ENCODE peak calls at places on chromosome 19, in five cellular contexts. D, Z, M, V and X are unnamed samples.

GRCh38 chr19:52991484-52991883 is 22.2 kb upstream of the ERVV-1 start:
- DNase-seq in Z (no peak), M (no peak), V (no peak), D (peak; percentile 50), X (no peak)

GRCh38 chr19:48678201-48678600 is 5.4 kb upstream of the NTN5 start:
- DNase-seq in D (no peak), Z (peak; percentile 44), V (no peak), M (no peak), X (no peak)

GRCh38 chr19:18292460-18292809 is 11.0 kb upstream of the JUND start:
- DNase-seq in D (no peak), M (no peak), Z (no peak), V (no peak), X (peak; percentile 88)

GRCh38 chr19:3095375-3096191 is 1.4 kb downstream of the GNA11 start:
- DNase-seq in V (peak; percentile 44), Z (peak; percentile 64), D (no peak), M (peak; percentile 88), X (peak; percentile 95)

GRCh38 chr19:1761528-1762242 is 8.4 kb downstream of the ONECUT3 start:
- DNase-seq in D (no peak), Z (no peak), M (no peak), V (no peak), X (peak; percentile 53)

GRCh38 chr19:40224342-40225148 is 1.9 kb downstream of the CCNP start:
- DNase-seq in Z (no peak), M (no peak), D (no peak), V (no peak), X (no peak)

GRCh38 chr19:34225659-34226015 is 28.7 kb upstream of the GARRE1 start:
- DNase-seq in V (no peak), Z (no peak), M (no peak), D (peak; percentile 44), X (no peak)

GRCh38 chr19:53518716-53519115 is 19.2 kb upstream of the ZNF331 start:
- DNase-seq in Z (no peak), D (no peak), M (no peak), V (no peak), X (no peak)

GRCh38 chr19:4557971-4558941 is 1.2 kb downstream of the SEMA6B start:
- DNase-seq in Z (peak; percentile 52), M (peak; percentile 67), D (peak; percentile 34), V (no peak), X (peak; percentile 90)

GRCh38 chr19:1847684-1848398 is 442 bp downstream of the REXO1 start:
- DNase-seq in M (peak; percentile 72), D (peak; percentile 64), V (no peak), Z (peak; percentile 87), X (peak; percentile 80)

GRCh38 chr19:47598407-47599349 is 10.3 kb upstream of the BICRA start:
- DNase-seq in Z (peak; percentile 90), D (peak; percentile 97), M (peak; percentile 65), V (peak; percentile 86), X (peak; percentile 91)

GRCh38 chr19:47022541-47023447 is 3.2 kb downstream of the NPAS1 start:
- DNase-seq in M (peak; percentile 86), Z (no peak), D (no peak), V (no peak), X (peak; percentile 71)

GRCh38 chr19:46515879-46516350 is 20.2 kb upstream of the PNMA8B start:
- DNase-seq in M (peak; percentile 57), Z (peak; percentile 50), V (no peak), D (peak; percentile 60), X (no peak)

GRCh38 chr19:35565016-35565856 is 1.8 kb upstream of the ATP4A start:
- DNase-seq in V (no peak), D (no peak), Z (no peak), M (no peak), X (no peak)

GRCh38 chr19:31262673-31263308 is 86.4 kb downstream of the TSHZ3 start:
- DNase-seq in M (no peak), Z (no peak), D (peak; percentile 49), V (no peak), X (no peak)

DNA sequence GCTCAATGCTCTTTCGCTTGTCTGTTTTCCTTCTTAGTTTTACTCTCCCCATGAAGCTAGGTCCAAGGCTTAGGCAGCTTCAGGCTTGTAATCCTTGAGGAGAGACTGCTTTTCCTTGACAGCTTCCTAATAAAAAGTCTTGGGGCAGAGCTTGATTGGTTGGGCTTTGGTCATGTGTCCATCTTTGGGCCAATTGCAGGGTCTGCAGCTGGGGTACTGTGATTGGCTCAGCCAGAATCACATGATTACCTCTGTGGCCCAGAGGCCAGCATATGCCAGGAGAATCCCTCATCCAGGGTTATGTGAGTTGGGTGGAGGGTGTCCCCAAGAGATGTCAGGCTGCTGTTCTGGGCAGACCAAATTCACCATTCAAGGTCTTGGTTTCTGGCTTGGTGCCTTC is 8.1 kb downstream of the KLK1 start:
- DNase-seq in D (no peak), V (no peak), Z (no peak), M (no peak), X (no peak)
- H3K27ac ChIP-seq in D (no peak overlapping the region), V (no peak overlapping the region), Z (no peak overlapping the region), M (no peak overlapping the region), X (no peak overlapping the region)

DNA sequence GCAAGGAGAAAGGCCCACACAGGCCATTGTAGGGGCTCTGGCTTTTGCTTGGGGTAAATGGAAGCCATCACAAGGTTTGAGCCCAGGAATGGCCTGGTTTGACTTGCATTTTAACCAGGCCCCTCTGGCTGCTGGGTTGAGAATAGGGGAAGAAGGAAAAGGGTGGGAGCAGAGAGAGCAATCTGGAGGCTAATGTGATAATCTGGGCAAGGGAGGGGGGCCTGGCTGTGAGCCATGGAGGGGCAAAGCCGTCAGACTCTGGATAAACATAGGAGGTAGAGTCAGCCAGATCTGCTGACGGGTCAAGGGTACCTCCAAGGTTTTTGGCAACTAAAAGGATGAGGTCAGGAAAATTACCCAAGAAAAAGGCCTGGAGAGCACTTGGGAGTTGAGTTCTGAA is 41.6 kb downstream of the RFX2 start:
- DNase-seq in D (no peak), M (no peak), Z (no peak), V (no peak), X (no peak)
- H3K4me1 ChIP-seq in D (no peaks in the 10 kb centered on the region), M (peaks cover 14% of the 10 kb centered on the region), Z (peaks cover 12% of the 10 kb centered on the region), V (peaks cover 3% of the 10 kb centered on the region), X (peaks cover 6% of the 10 kb centered on the region)

GRCh38 chr19:10519421-10519820 is 2.2 kb upstream of the S1PR5 start:
- DNase-seq in V (no peak), D (no peak), M (no peak), Z (no peak), X (no peak)

GRCh38 chr19:10516671-10517286 is 468 bp downstream of the S1PR5 start:
- DNase-seq in Z (no peak), M (no peak), D (no peak), V (no peak), X (no peak)

GRCh38 chr19:10517760-10518443 is 655 bp upstream of the S1PR5 start:
- DNase-seq in V (no peak), D (peak; percentile 27), M (peak; percentile 39), Z (peak; percentile 19), X (peak; percentile 88)

GRCh38 chr19:10517361-10517759 is at the start of gene S1PR5:
- DNase-seq in M (peak; percentile 54), D (no peak), V (no peak), Z (peak; percentile 26), X (peak; percentile 85)

DNA sequence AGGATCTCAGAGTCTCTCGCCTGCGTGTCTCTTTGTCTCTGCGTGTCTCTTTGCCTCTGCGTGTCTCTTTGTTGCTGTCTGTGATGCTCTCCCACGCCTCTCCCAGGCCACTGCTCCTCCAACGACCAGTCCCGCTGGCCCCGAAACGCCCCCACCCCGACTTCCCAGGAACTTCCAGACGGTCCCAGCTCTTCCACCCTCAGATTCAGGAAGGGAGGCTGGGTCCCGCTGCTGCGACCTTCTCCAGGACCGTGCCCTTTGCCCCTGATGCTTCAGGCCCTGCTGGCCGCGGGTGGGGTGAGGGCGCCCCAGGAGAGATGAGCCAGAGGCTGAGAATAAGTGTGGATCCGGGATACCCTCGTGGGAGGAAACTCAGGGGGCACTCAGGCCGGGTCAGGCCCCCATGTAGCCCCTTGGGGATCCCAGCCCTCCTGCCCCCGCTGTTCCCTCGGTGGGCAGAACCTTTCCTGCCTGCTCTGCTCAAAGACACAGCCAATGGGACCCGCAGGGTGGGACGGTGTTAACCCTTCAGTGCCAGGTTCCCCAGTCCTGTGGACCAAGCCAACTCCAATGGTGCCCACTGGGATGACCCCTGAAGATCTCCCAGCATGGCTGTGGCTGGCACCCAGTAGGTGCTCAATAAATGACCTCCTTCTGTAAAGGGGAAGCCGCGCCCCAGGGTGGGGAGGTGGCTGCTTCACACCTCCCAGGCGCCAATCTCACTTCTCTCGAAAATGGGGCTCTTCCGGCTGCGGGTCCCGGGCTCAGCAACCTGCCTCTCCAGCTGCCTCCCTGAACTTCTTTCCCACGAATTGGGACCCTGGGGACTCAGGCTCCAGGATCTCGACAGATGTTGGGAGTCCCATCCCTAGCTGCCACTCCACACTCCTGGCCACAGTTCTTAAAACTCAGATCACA is 1.5 kb upstream of the S1PR5 start:
- DNase-seq in V (no peak), Z (no peak), D (no peak), M (peak; percentile 23), X (peak; percentile 67)
- H3K27me3 ChIP-seq in V (peaks cover 35% of the 10 kb centered on the region), Z (peaks cover 68% of the 10 kb centered on the region), D (peaks cover 54% of the 10 kb centered on the region), M (peaks cover 74% of the 10 kb centered on the region), X (peaks cover 60% of the 10 kb centered on the region)

DNA sequence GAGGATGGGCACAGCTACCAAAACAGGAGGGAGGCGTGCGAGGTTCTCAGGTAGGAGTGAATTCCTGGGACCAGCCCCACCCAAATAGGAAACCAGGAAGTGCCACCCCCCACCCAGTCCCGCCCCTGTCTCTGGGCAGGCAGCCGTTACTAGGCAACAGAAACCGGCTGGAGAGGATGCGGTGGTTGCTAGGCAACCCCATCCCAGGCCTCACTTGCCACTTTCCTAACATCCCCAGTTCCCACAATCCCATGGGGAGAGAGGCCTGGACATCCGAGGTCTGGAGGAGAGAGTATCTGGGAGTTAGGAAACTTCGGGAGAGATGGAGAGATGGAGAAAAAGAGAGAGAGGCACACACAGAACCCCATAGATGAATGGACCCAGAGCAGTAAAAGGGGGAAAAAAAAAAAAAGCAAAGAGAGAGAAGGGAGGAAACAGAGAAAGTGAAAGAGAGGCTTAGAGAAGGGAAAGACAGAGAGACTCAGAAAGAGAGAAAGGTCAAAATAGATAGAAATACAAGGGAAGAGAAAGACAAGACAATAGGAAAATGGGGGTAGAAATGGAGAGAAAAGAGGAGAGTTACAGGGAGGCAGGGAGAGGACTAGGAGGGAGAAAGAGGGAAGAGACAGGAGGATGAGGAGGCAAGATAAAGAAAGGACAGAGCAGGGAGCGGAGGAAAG is 3.8 kb downstream of the GRIK5 start:
- DNase-seq in D (peak; percentile 24), M (peak; percentile 70), Z (no peak), V (peak; percentile 29), X (peak; percentile 81)
- H3K27ac ChIP-seq in D (no peak overlapping the region), M (no peak overlapping the region), Z (no peak overlapping the region), V (no peak overlapping the region), X (no peak overlapping the region)